ENCODE peak calls at places on chromosomes 16 and 17, in four cellular contexts. Y, Z, E and D are unnamed samples. For H3K9me3, the result is how much of the 10 kb centered on the place peaks cover.

GRCh38 chr16:49490321-49490705 is 116.7 kb downstream of the C16orf78 start:
- DNase-seq in Y (peak), Z (no peak), E (no peak), D (no peak)

GRCh38 chr17:8072727-8073461 is 14.6 kb downstream of the ALOX12B start:
- DNase-seq in Y (no peak), Z (no peak), E (no peak), D (no peak)

GRCh38 chr16:11955713-11956123 is 9.3 kb upstream of the TNFRSF17 start:
- DNase-seq in Y (peak), Z (no peak), E (no peak), D (no peak)

GRCh38 chr16:57371494-57372371 is 557 bp upstream of the CX3CL1 start:
- DNase-seq in Y (no peak), Z (no peak), E (no peak), D (no peak)

GRCh38 chr17:48500435-48501426 is 30.1 kb downstream of the HOXB1 start:
- DNase-seq in Y (peak), Z (no peak), E (no peak), D (no peak)

GRCh38 chr16:25013751-25014499 is 1.2 kb downstream of the ARHGAP17 start:
- DNase-seq in Y (no peak), Z (no peak), E (no peak), D (no peak)

GRCh38 chr17:76013377-76013932 is 12.8 kb downstream of the CDK3 start:
- DNase-seq in Y (no peak), Z (no peak), E (no peak), D (no peak)

GRCh38 chr17:78815696-78816095 is 24.9 kb downstream of the USP36 start:
- DNase-seq in Y (no peak), Z (no peak), E (no peak), D (no peak)

GRCh38 chr16:67987460-67988160 is 7.3 kb upstream of the DPEP3 start:
- DNase-seq in Y (no peak), Z (no peak), E (no peak), D (no peak)

GRCh38 chr16:71709231-71709781 is 15.2 kb downstream of the PHLPP2 start:
- DNase-seq in Y (no peak), Z (no peak), E (no peak), D (no peak)

GRCh38 chr16:3112881-3113574 is 642 bp downstream of the ZNF205 start:
- DNase-seq in Y (peak), Z (no peak), E (no peak), D (no peak)

GRCh38 chr16:80580109-80580832 is 39.5 kb downstream of the DYNLRB2 start:
- DNase-seq in Y (no peak), Z (peak), E (no peak), D (no peak)

GRCh38 chr17:41930009-41930832 is at the start of gene ODAD4:
- DNase-seq in Y (peak), Z (peak), E (peak), D (peak)

GRCh38 chr16:88789593-88789992 is 4.6 kb upstream of the PIEZO1 start:
- DNase-seq in Y (no peak), Z (no peak), E (no peak), D (no peak)

GRCh38 chr17:81959362-81960129 is 1.4 kb downstream of the NOTUM start:
- DNase-seq in Y (peak), Z (peak), E (peak), D (peak)

GRCh38 chr16:80804061-80804450 is 342 bp downstream of the CDYL2 start:
- DNase-seq in Y (no peak), Z (peak), E (peak), D (peak)

GRCh38 chr17:58092101-58092796 is 9.0 kb downstream of the DYNLL2 start:
- DNase-seq in Y (no peak), Z (no peak), E (no peak), D (no peak)

GRCh38 chr16:88938933-88939813 is 37.8 kb downstream of the CBFA2T3 start:
- DNase-seq in Y (no peak), Z (no peak), E (no peak), D (no peak)

GRCh38 chr17:45129426-45129939 is 2.8 kb downstream of the PLCD3 start:
- DNase-seq in Y (peak), Z (no peak), E (no peak), D (no peak)

GRCh38 chr16:23334421-23334853 is 32.3 kb downstream of the SCNN1B start:
- DNase-seq in Y (no peak), Z (no peak), E (no peak), D (no peak)

GRCh38 chr16:50123417-50123816 is 29.7 kb upstream of the TENT4B start:
- DNase-seq in Y (no peak), Z (no peak), E (no peak), D (no peak)

GRCh38 chr16:84340305-84341040 is 27.9 kb upstream of the ATP2C2 start:
- DNase-seq in Y (no peak), Z (no peak), E (peak), D (no peak)

GRCh38 chr16:17666293-17666692 is 195.5 kb upstream of the XYLT1 start:
- DNase-seq in Y (no peak), Z (no peak), E (no peak), D (no peak)

GRCh38 chr17:412211-413015 is 59.8 kb upstream of the RPH3AL start:
- DNase-seq in Y (no peak), Z (peak), E (peak), D (peak)

GRCh38 chr17:3657874-3658783 is 10.2 kb downstream of the TAX1BP3 start:
- DNase-seq in Y (no peak), Z (no peak), E (no peak), D (no peak)

GRCh38 chr17:75109047-75109406 is 742 bp upstream of the ARMC7 start:
- DNase-seq in Y (no peak), Z (no peak), E (no peak), D (no peak)

GRCh38 chr16:23835390-23836077 is at the start of gene PRKCB:
- DNase-seq in Y (peak), Z (peak), E (peak), D (peak)

GRCh38 chr17:10875411-10875810 is 37.5 kb upstream of the PIRT start:
- DNase-seq in Y (no peak), Z (no peak), E (no peak), D (no peak)

GRCh38 chr16:17346774-17347569 is 123.8 kb downstream of the XYLT1 start:
- DNase-seq in Y (no peak), Z (no peak), E (peak), D (no peak)

GRCh38 chr16:69112285-69113129 is 7.1 kb downstream of the HAS3 start:
- DNase-seq in Y (peak), Z (no peak), E (no peak), D (no peak)

GRCh38 chr16:74999208-74999682 is 421 bp downstream of the ZNRF1 start:
- DNase-seq in Y (peak), Z (peak), E (peak), D (peak)

GRCh38 chr17:443109-443508 is 90.5 kb upstream of the RPH3AL start:
- DNase-seq in Y (no peak), Z (no peak), E (no peak), D (no peak)

GRCh38 chr16:48044117-48044516 is 111.7 kb downstream of the ABCC12 start:
- DNase-seq in Y (no peak), Z (no peak), E (no peak), D (no peak)

GRCh38 chr16:35506898-35507194 is 2047.4 kb downstream of the TP53TG3F start:
- DNase-seq in Y (no peak), Z (no peak), E (no peak), D (no peak)
- H3K9me3 ChIP-seq in Y (under half), Z (under half), E (under half), D (under half)

GRCh38 chr17:17183744-17184143 is 22.4 kb downstream of the PLD6 start:
- DNase-seq in Y (no peak), Z (no peak), E (no peak), D (no peak)
- H3K9me3 ChIP-seq in Y (under half), Z (under half), E (under half), D (under half)

GRCh38 chr17:22462461-22462860 is 770.1 kb downstream of the KCNJ18 start:
- DNase-seq in Y (no peak), Z (no peak), E (no peak), D (no peak)
- H3K9me3 ChIP-seq in Y (under half), Z (under half), E (under half), D (under half)

DNA sequence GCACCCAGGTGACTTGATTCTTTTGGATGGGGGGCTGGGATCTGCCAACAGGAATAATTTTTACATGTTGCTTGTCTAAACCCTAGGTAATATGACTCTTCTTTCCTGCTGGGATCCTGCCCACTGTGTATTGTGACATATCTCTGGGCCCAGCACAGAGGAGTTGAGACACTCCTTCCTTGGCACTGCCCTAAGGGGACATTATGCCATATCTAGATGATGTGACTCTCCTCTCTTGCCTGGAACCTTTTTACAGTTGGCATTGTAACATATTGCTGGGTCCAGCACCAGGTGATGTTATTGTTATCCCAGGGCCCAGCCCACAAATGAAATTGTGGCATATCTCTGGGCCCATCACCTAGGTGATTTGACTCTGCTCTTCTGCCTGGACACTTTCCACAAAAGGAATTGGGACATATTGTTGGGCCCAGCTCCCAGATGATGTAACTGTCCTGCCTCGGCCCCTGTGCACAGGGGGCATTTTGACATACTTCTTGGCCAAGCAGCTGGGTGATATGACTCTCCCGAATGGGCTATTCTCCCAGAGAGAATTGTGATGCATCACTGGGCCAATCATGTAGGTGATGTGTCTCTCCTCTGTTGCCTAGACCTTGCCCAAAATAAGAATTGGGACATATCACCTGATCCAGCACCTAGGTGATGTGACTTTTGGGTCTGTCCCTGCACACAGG is 1837.7 kb downstream of the TP53TG3F start:
- DNase-seq in Y (no peak), Z (no peak), E (no peak), D (no peak)
- H3K9me3 ChIP-seq in Y (under half), Z (under half), E (under half), D (under half)